ENCODE peak calls at places on chromosomes 3 and 15, in ten cellular contexts. V is aorta, X is iPS DF 6.9, I is AG04449, H is AG10803, T is colonic mucosa, E is fibroblast of pulmonary artery, C is NB4, U is pancreas, A is breast epithelium. L is an unnamed sample.

GRCh38 chr15:31079519-31079918 is 22.0 kb downstream of the TRPM1 start:
- DNase-seq in V (no peak), X (no peak), I (peak; percentile 91), H (peak; percentile 75), T (no peak), E (no peak), C (no peak), U (no peak), A (no peak), L (no peak)

GRCh38 chr3:144415492-144415891 is 443.9 kb downstream of the DIPK2A start:
- DNase-seq in V (no peak), X (no peak), I (no peak), H (no peak), T (no peak), E (no peak), C (no peak), U (no peak), A (no peak), L (no peak)

GRCh38 chr15:41513282-41514227 is at the start of gene LTK:
- DNase-seq in V (no peak), X (no peak), I (no peak), H (peak; percentile 10), T (peak; percentile 42), E (no peak), C (peak; percentile 91), U (no peak), A (no peak), L (no peak)

GRCh38 chr3:15997274-15997943 is 177.1 kb upstream of the GALNT15 start:
- DNase-seq in V (no peak), X (no peak), I (no peak), H (no peak), T (no peak), E (no peak), C (no peak), U (no peak), A (no peak), L (no peak)

GRCh38 chr3:134378384-134378783 is 4.1 kb upstream of the AMOTL2 start:
- DNase-seq in V (peak; percentile 47), X (no peak), I (no peak), H (no peak), T (peak; percentile 71), E (peak; percentile 59), C (peak; percentile 53), U (no peak), A (no peak), L (no peak)

GRCh38 chr3:191987951-191988350 is 527.0 kb downstream of the PYDC2 start:
- DNase-seq in V (no peak), X (no peak), I (no peak), H (no peak), T (no peak), E (no peak), C (no peak), U (no peak), A (no peak), L (no peak)

GRCh38 chr3:131602011-131602779 is 99.4 kb upstream of the MRPL3 start:
- DNase-seq in V (no peak), X (no peak), I (no peak), H (peak; percentile 8), T (no peak), E (no peak), C (no peak), U (no peak), A (no peak), L (no peak)

GRCh38 chr15:34241376-34242350 is 16.8 kb downstream of the EMC4 start:
- DNase-seq in V (no peak), X (no peak), I (no peak), H (peak; percentile 38), T (peak; percentile 26), E (peak; percentile 70), C (peak; percentile 54), U (peak; percentile 17), A (no peak), L (no peak)

GRCh38 chr3:47850062-47850802 is 47.3 kb downstream of the DHX30 start:
- DNase-seq in V (no peak), X (no peak), I (no peak), H (peak; percentile 31), T (no peak), E (peak; percentile 45), C (peak; percentile 44), U (no peak), A (no peak), L (no peak)

GRCh38 chr3:4587061-4587837 is 94.1 kb downstream of the ITPR1 start:
- DNase-seq in V (no peak), X (no peak), I (no peak), H (no peak), T (no peak), E (peak; percentile 30), C (no peak), U (no peak), A (no peak), L (no peak)

DNA sequence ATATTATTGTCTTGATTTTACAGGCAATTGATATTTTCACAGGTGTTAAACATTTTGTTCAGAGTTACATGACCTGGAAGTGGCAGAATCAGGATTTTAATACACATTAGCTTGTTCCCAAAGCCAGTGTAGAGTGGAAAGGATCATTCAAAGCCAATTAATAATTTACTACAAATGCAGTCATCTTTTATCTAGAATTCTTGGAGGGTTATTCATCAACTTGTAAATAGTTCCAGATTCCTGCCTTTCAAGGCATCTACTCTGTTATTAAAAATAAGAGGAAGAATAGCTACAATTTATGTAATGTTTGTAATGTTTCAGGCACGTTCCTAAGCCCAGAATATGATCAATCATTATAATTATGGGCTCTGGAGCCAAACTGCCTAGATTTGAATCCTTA is 358.5 kb downstream of the ZNF385D start:
- DNase-seq in V (no peak), X (no peak), I (no peak), H (peak; percentile 66), T (no peak), E (peak; percentile 3), C (no peak), U (no peak), A (no peak), L (no peak)
- H3K4me3 ChIP-seq in V (no peak overlapping the region), X (no peak overlapping the region), I (no peak overlapping the region), H (no peak overlapping the region), T (no peak overlapping the region), E (no peak overlapping the region), C (no peak overlapping the region), U (no peak overlapping the region), A (no peak overlapping the region), L (no peak overlapping the region)

GRCh38 chr3:172259726-172260248 is 188.5 kb downstream of the GHSR start:
- DNase-seq in V (no peak), X (no peak), I (no peak), H (peak; percentile 56), T (no peak), E (no peak), C (no peak), U (no peak), A (no peak), L (no peak)

GRCh38 chr3:172257638-172258400 is 190.4 kb downstream of the GHSR start:
- DNase-seq in V (no peak), X (no peak), I (peak; percentile 52), H (no peak), T (no peak), E (peak; percentile 42), C (no peak), U (no peak), A (no peak), L (no peak)

GRCh38 chr3:172259191-172259590 is 189.1 kb downstream of the GHSR start:
- DNase-seq in V (no peak), X (no peak), I (no peak), H (peak; percentile 75), T (no peak), E (peak; percentile 32), C (no peak), U (no peak), A (no peak), L (no peak)

GRCh38 chr3:172260381-172260780 is 187.9 kb downstream of the GHSR start:
- DNase-seq in V (no peak), X (no peak), I (peak; percentile 53), H (peak; percentile 97), T (no peak), E (peak; percentile 52), C (no peak), U (no peak), A (no peak), L (no peak)

DNA sequence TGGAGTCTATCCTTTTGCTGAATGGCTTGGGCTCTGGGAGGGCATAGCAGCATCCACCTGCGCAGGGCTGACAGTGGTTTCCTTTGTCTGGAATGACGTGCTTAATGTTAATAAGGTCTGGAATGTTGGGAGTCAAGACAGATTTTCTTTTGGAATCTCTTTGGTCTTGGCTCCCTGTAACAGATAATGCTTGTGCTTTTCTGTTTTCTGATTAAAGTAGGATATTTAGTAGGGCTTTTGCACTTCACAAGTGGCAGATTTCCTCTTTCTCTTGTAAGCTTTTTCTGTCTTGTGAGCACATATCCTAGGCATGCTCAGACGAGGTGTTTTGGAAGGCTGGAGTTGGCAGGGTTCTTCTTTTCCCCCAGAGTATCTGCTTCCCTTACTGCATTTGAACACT is 189.6 kb downstream of the GHSR start:
- DNase-seq in V (no peak), X (no peak), I (no peak), H (peak; percentile 49), T (no peak), E (peak; percentile 25), C (no peak), U (no peak), A (peak; percentile 57), L (no peak)
- H3K4me3 ChIP-seq in V (peak overlapping the region; percentile 5), X (no peak overlapping the region), I (no peak overlapping the region), H (no peak overlapping the region), T (no peak overlapping the region), E (no peak overlapping the region), C (no peak overlapping the region), U (no peak overlapping the region), A (no peak overlapping the region), L (no peak overlapping the region)

GRCh38 chr3:66383998-66384745 is 116.7 kb downstream of the LRIG1 start:
- DNase-seq in V (no peak), X (no peak), I (no peak), H (no peak), T (peak; percentile 14), E (no peak), C (no peak), U (no peak), A (no peak), L (no peak)

GRCh38 chr3:66390013-66390412 is 110.8 kb downstream of the LRIG1 start:
- DNase-seq in V (no peak), X (no peak), I (no peak), H (no peak), T (no peak), E (no peak), C (no peak), U (no peak), A (no peak), L (no peak)

GRCh38 chr3:66385066-66385465 is 115.8 kb downstream of the LRIG1 start:
- DNase-seq in V (no peak), X (no peak), I (no peak), H (no peak), T (peak; percentile 1), E (no peak), C (no peak), U (no peak), A (no peak), L (no peak)

GRCh38 chr3:66386011-66386924 is 114.6 kb downstream of the LRIG1 start:
- DNase-seq in V (no peak), X (no peak), I (no peak), H (no peak), T (peak; percentile 14), E (no peak), C (no peak), U (no peak), A (no peak), L (peak; percentile 51)

GRCh38 chr3:66386925-66387650 is 113.7 kb downstream of the LRIG1 start:
- DNase-seq in V (no peak), X (no peak), I (no peak), H (no peak), T (peak; percentile 8), E (no peak), C (no peak), U (no peak), A (no peak), L (no peak)
- H3K4me3 ChIP-seq in V (no peak overlapping the region), X (no peak overlapping the region), I (no peak overlapping the region), H (no peak overlapping the region), T (no peak overlapping the region), E (no peak overlapping the region), C (no peak overlapping the region), U (no peak overlapping the region), A (no peak overlapping the region), L (no peak overlapping the region)

GRCh38 chr3:57594576-57594975 is 2.6 kb downstream of the ARF4 start:
- DNase-seq in V (no peak), X (no peak), I (no peak), H (no peak), T (no peak), E (no peak), C (no peak), U (no peak), A (no peak), L (no peak)
- H3K4me3 ChIP-seq in V (peak overlapping the region; percentile 95), X (no peak overlapping the region), I (peak overlapping the region; percentile 75), H (peak overlapping the region; percentile 99), T (peak overlapping the region; percentile 68), E (peak overlapping the region; percentile 100), C (peak overlapping the region; percentile 96), U (peak overlapping the region; percentile 79), A (peak overlapping the region; percentile 88), L (no peak overlapping the region)

L was measured in Peyer's patch.